ENCODE peak calls at places on chromosomes 4 and X, in four cellular contexts. One of them, this sample, is unnamed.

GRCh38 chrX:95318882-95319281 is 1365.8 kb upstream of the DIAPH2 start:
- DNase-seq in tibial artery: no peak
- DNase-seq in colonic mucosa: no peak
- DNase-seq in SIG-M5: no peak
- DNase-seq in this sample: no peak

GRCh38 chr4:13543091-13543581 is 1.2 kb downstream of the NKX3-2 start:
- DNase-seq in tibial artery: no peak
- DNase-seq in colonic mucosa: no peak
- DNase-seq in SIG-M5: no peak
- DNase-seq in this sample: no peak

GRCh38 chrX:71533850-71534515 is 1.1 kb downstream of the OGT start:
- DNase-seq in tibial artery: peak
- DNase-seq in colonic mucosa: peak
- DNase-seq in SIG-M5: no peak
- DNase-seq in this sample: peak

GRCh38 chr4:89162486-89162885 is 51.2 kb downstream of the TIGD2 start:
- DNase-seq in tibial artery: no peak
- DNase-seq in colonic mucosa: no peak
- DNase-seq in SIG-M5: no peak
- DNase-seq in this sample: no peak

GRCh38 chrX:23952984-23953907 is 45.4 kb downstream of the CXorf58 start:
- DNase-seq in tibial artery: no peak
- DNase-seq in colonic mucosa: no peak
- DNase-seq in SIG-M5: peak
- DNase-seq in this sample: no peak

GRCh38 chrX:49876750-49877149 is 2.5 kb upstream of the USP27X start:
- DNase-seq in tibial artery: no peak
- DNase-seq in colonic mucosa: peak
- DNase-seq in SIG-M5: no peak
- DNase-seq in this sample: no peak

GRCh38 chr4:41132055-41132683 is 82.2 kb downstream of the APBB2 start:
- DNase-seq in tibial artery: no peak
- DNase-seq in colonic mucosa: peak
- DNase-seq in SIG-M5: no peak
- DNase-seq in this sample: peak

GRCh38 chr4:82509029-82509428 is 52.8 kb downstream of the TMEM150C start:
- DNase-seq in tibial artery: no peak
- DNase-seq in colonic mucosa: no peak
- DNase-seq in SIG-M5: no peak
- DNase-seq in this sample: no peak

GRCh38 chrX:45710081-45710801 is 509.6 kb upstream of the DIPK2B start:
- DNase-seq in tibial artery: no peak
- DNase-seq in colonic mucosa: no peak
- DNase-seq in SIG-M5: no peak
- DNase-seq in this sample: no peak

GRCh38 chr4:15930314-15930713 is 8.2 kb downstream of the FGFBP1 start:
- DNase-seq in tibial artery: no peak
- DNase-seq in colonic mucosa: no peak
- DNase-seq in SIG-M5: no peak
- DNase-seq in this sample: no peak

GRCh38 chr4:182144621-182145359 is 98.4 kb upstream of the TENM3 start:
- DNase-seq in tibial artery: no peak
- DNase-seq in colonic mucosa: no peak
- DNase-seq in SIG-M5: no peak
- DNase-seq in this sample: no peak

GRCh38 chr4:125547842-125548241 is 233.1 kb downstream of the FAT4 start:
- DNase-seq in tibial artery: no peak
- DNase-seq in colonic mucosa: no peak
- DNase-seq in SIG-M5: no peak
- DNase-seq in this sample: no peak

GRCh38 chr4:75672461-75673026 is 667 bp downstream of the G3BP2 start:
- DNase-seq in tibial artery: peak
- DNase-seq in colonic mucosa: peak
- DNase-seq in SIG-M5: no peak
- DNase-seq in this sample: peak

GRCh38 chr4:57020467-57021101 is 41.9 kb downstream of the POLR2B start:
- DNase-seq in tibial artery: no peak
- DNase-seq in colonic mucosa: no peak
- DNase-seq in SIG-M5: no peak
- DNase-seq in this sample: no peak

GRCh38 chr4:113952452-113953029 is 26.9 kb downstream of the ARSJ start:
- DNase-seq in tibial artery: no peak
- DNase-seq in colonic mucosa: peak
- DNase-seq in SIG-M5: peak
- DNase-seq in this sample: no peak

GRCh38 chr4:186946682-186947294 is 223.1 kb upstream of the FAT1 start:
- DNase-seq in tibial artery: no peak
- DNase-seq in colonic mucosa: peak
- DNase-seq in SIG-M5: no peak
- DNase-seq in this sample: peak

GRCh38 chr4:56512166-56512565 is 6.6 kb downstream of the ARL9 start:
- DNase-seq in tibial artery: no peak
- DNase-seq in colonic mucosa: no peak
- DNase-seq in SIG-M5: no peak
- DNase-seq in this sample: no peak